ENCODE peak calls at places on chromosomes 3 and 15, in nine cellular contexts. N is germinal center, V is C1 segment of cervical spinal cord, I is GDM1, X is GM12865, Q is non-pigmented ciliary epithelial cell, G is BJ, B is hypothalamus, E is Ammon's horn. A is an unnamed sample.

GRCh38 chr3:180433172-180433571 is 168.8 kb upstream of the TTC14 start:
- DNase-seq in N (no peak), V (no peak), I (no peak), X (no peak), Q (peak; percentile 46), G (no peak), B (no peak), E (no peak), A (no peak)

GRCh38 chr3:133097214-133097613 is 59.0 kb downstream of the TMEM108 start:
- DNase-seq in N (no peak), V (no peak), I (no peak), X (no peak), Q (no peak), G (no peak), B (no peak), E (no peak), A (no peak)

GRCh38 chr3:140828585-140828984 is 113.1 kb upstream of the SLC25A36 start:
- DNase-seq in N (no peak), V (no peak), I (no peak), X (no peak), Q (no peak), G (no peak), B (no peak), E (no peak), A (no peak)

GRCh38 chr3:12993623-12994356 is 79.4 kb downstream of the IQSEC1 start:
- DNase-seq in N (peak; percentile 51), V (no peak), I (no peak), X (no peak), Q (no peak), G (no peak), B (no peak), E (no peak), A (no peak)

GRCh38 chr15:31758126-31758525 is 272.2 kb upstream of the CHRNA7 start:
- DNase-seq in N (no peak), V (peak; percentile 71), I (no peak), X (peak; percentile 89), Q (no peak), G (no peak), B (peak; percentile 19), E (peak; percentile 93), A (peak; percentile 67)

GRCh38 chr3:191768421-191768820 is 307.5 kb downstream of the PYDC2 start:
- DNase-seq in N (no peak), V (no peak), I (no peak), X (peak; percentile 3), Q (no peak), G (no peak), B (no peak), E (no peak), A (peak; percentile 22)

GRCh38 chr15:92907229-92907628 is 7.1 kb downstream of the CHD2 start:
- DNase-seq in N (no peak), V (no peak), I (no peak), X (no peak), Q (no peak), G (no peak), B (no peak), E (no peak), A (no peak)

GRCh38 chr3:127800508-127800907 is 21.8 kb downstream of the MGLL start:
- DNase-seq in N (no peak), V (no peak), I (peak; percentile 93), X (peak; percentile 74), Q (no peak), G (no peak), B (no peak), E (no peak), A (no peak)